ENCODE peak calls at places on chromosomes 3 and 15, in eight cellular contexts. F, Q, W, N, V, S, L and R are unnamed samples.

GRCh38 chr15:72559781-72560180 is 85.7 kb downstream of the ARIH1 start:
- DNase-seq in L (no peak), W (no peak), N (no peak), S (no peak), V (no peak), Q (peak), F (no peak), R (no peak)

GRCh38 chr3:167729591-167729990 is 5.1 kb downstream of the PDCD10 start:
- DNase-seq in W (no peak), L (no peak), V (no peak), N (no peak), S (no peak), Q (no peak), F (peak), R (no peak)

GRCh38 chr15:70081612-70082011 is 16.1 kb downstream of the TLE3 start:
- DNase-seq in S (no peak), F (no peak), W (no peak), V (no peak), N (no peak), L (no peak), Q (no peak), R (no peak)

GRCh38 chr15:64315136-64315661 is 40.8 kb downstream of the CSNK1G1 start:
- DNase-seq in S (no peak), V (no peak), L (no peak), Q (no peak), F (no peak), W (no peak), N (no peak), R (no peak)

GRCh38 chr3:130935761-130936160 is 41.9 kb downstream of the ATP2C1 start:
- DNase-seq in V (no peak), L (peak), W (no peak), Q (peak), N (no peak), S (no peak), F (no peak), R (peak)

GRCh38 chr15:92880796-92881569 is 19.1 kb upstream of the CHD2 start:
- DNase-seq in N (no peak), S (no peak), W (no peak), L (peak), Q (no peak), F (peak), V (no peak), R (no peak)

GRCh38 chr3:131402391-131403039 is 20.9 kb downstream of the NUDT16 start:
- DNase-seq in F (no peak), N (no peak), V (no peak), Q (peak), W (no peak), S (no peak), L (peak), R (peak)

GRCh38 chr15:31325432-31325975 is 1.1 kb upstream of the KLF13 start:
- DNase-seq in S (no peak), F (peak), N (no peak), Q (peak), W (no peak), V (peak), L (peak), R (no peak)

GRCh38 chr3:11553436-11554235 is 90.1 kb downstream of the VGLL4 start:
- DNase-seq in Q (peak), V (no peak), F (no peak), N (no peak), W (no peak), S (no peak), L (no peak), R (no peak)

GRCh38 chr3:40264437-40264836 is 45.1 kb upstream of the EIF1B start:
- DNase-seq in W (no peak), S (no peak), L (no peak), V (no peak), N (no peak), F (no peak), Q (no peak), R (no peak)

GRCh38 chr15:66149871-66150270 is 103.7 kb downstream of the MEGF11 start:
- DNase-seq in W (no peak), V (no peak), F (no peak), N (no peak), L (no peak), S (no peak), Q (no peak), R (no peak)

GRCh38 chr15:59274126-59274970 is 67.7 kb downstream of the LDHAL6B start:
- DNase-seq in N (peak), Q (peak), W (no peak), L (peak), S (no peak), F (no peak), V (no peak), R (peak)

GRCh38 chr3:133747373-133747772 is 1.2 kb downstream of the TF start:
- DNase-seq in S (no peak), Q (no peak), F (no peak), L (no peak), N (no peak), V (no peak), W (no peak), R (no peak)